ENCODE peak calls at places on chromosome 9, in ten cellular contexts. I is fibroblast of the aortic adventitia, W is HL-60, E is astrocyte, T is mesothelial cell of epicardium, F is A549, M is retinal pigment epithelial cell, O is lung, Z is fibroblast of pulmonary artery, U is HepG2. K is an unnamed sample.

GRCh38 chr9:108052431-108053080 is 563.0 kb upstream of the KLF4 start:
- DNase-seq in T (no peak), U (no peak), M (no peak), E (no peak), F (no peak), Z (no peak), W (no peak), O (no peak), I (no peak), K (no peak)

GRCh38 chr9:97980918-97981827 is 2.0 kb upstream of the ANP32B start:
- DNase-seq in T (no peak), I (peak), F (no peak), O (no peak), E (no peak), U (peak), W (no peak), Z (no peak), M (no peak), K (no peak)

GRCh38 chr9:37332581-37332980 is 89.9 kb upstream of the GRHPR start:
- DNase-seq in T (no peak), W (no peak), E (no peak), F (no peak), U (no peak), I (no peak), M (no peak), Z (no peak), O (no peak), K (no peak)

GRCh38 chr9:70111641-70112236 is 68.1 kb downstream of the MAMDC2 start:
- DNase-seq in O (no peak), I (no peak), Z (no peak), U (peak), M (no peak), T (no peak), F (no peak), E (no peak), W (no peak), K (no peak)

GRCh38 chr9:126375386-126375785 is 48.8 kb downstream of the MVB12B start:
- DNase-seq in U (peak), T (no peak), I (no peak), M (no peak), Z (peak), W (peak), O (no peak), E (peak), F (no peak), K (no peak)

GRCh38 chr9:128689820-128690683 is 1.0 kb downstream of the SET start:
- DNase-seq in E (no peak), Z (peak), T (no peak), W (peak), O (no peak), M (no peak), F (peak), U (no peak), I (peak), K (no peak)

GRCh38 chr9:126379661-126380365 is 53.2 kb downstream of the MVB12B start:
- DNase-seq in T (no peak), O (no peak), M (no peak), E (peak), F (no peak), U (no peak), I (no peak), Z (no peak), W (no peak), K (no peak)

GRCh38 chr9:120698766-120699165 is 15.5 kb downstream of the MEGF9 start:
- DNase-seq in T (no peak), W (no peak), E (no peak), I (peak), O (no peak), U (no peak), F (no peak), Z (no peak), M (no peak), K (no peak)

GRCh38 chr9:16062542-16063240 is 509.8 kb downstream of the CCDC171 start:
- DNase-seq in U (no peak), M (peak), Z (peak), F (peak), W (no peak), I (peak), E (peak), O (no peak), T (no peak), K (no peak)

GRCh38 chr9:16352232-16352631 is 518.2 kb downstream of the BNC2 start:
- DNase-seq in F (no peak), W (no peak), M (no peak), U (no peak), E (no peak), T (no peak), I (no peak), Z (no peak), O (no peak), K (no peak)

GRCh38 chr9:10614201-10614870 is 1.5 kb upstream of the PTPRD start:
- DNase-seq in T (no peak), Z (no peak), O (no peak), U (no peak), W (no peak), I (no peak), M (no peak), F (no peak), E (no peak), K (no peak)

GRCh38 chr9:84926793-84927192 is 257.3 kb downstream of the NTRK2 start:
- DNase-seq in W (no peak), F (no peak), M (no peak), U (no peak), O (no peak), T (no peak), E (no peak), Z (no peak), I (no peak), K (no peak)

GRCh38 chr9:132878695-132879064 is at the start of gene SPACA9:
- DNase-seq in Z (peak), U (no peak), E (peak), W (peak), M (no peak), T (peak), F (peak), I (peak), O (peak), K (no peak)

GRCh38 chr9:93592389-93593021 is 16.1 kb downstream of the PHF2 start:
- DNase-seq in E (no peak), F (no peak), O (peak), T (peak), I (peak), Z (no peak), W (no peak), M (no peak), U (peak), K (no peak)
- TF ChIP-seq CTCF in E (no peak), F (no peak), O (no peak), T (no peak), I (peak), Z (peak), W (no peak), M (peak), U (peak), K (no peak)

GRCh38 chr9:131577005-131578000 is 32.0 kb downstream of the PRRT1B start:
- DNase-seq in M (no peak), E (no peak), U (no peak), W (no peak), I (no peak), O (no peak), T (no peak), F (no peak), Z (no peak), K (no peak)
- TF ChIP-seq CTCF in M (no peak), E (no peak), U (no peak), W (no peak), I (no peak), O (no peak), T (no peak), F (no peak), Z (no peak), K (peak)

GRCh38 chr9:89604463-89605180 is at the start of gene GADD45G:
- DNase-seq in I (peak), U (no peak), T (peak), E (peak), M (no peak), Z (peak), O (peak), F (peak), W (peak), K (peak)
- TF ChIP-seq CTCF in I (no peak), U (no peak), T (no peak), E (no peak), M (peak), Z (no peak), O (no peak), F (no peak), W (no peak), K (peak)

DNA sequence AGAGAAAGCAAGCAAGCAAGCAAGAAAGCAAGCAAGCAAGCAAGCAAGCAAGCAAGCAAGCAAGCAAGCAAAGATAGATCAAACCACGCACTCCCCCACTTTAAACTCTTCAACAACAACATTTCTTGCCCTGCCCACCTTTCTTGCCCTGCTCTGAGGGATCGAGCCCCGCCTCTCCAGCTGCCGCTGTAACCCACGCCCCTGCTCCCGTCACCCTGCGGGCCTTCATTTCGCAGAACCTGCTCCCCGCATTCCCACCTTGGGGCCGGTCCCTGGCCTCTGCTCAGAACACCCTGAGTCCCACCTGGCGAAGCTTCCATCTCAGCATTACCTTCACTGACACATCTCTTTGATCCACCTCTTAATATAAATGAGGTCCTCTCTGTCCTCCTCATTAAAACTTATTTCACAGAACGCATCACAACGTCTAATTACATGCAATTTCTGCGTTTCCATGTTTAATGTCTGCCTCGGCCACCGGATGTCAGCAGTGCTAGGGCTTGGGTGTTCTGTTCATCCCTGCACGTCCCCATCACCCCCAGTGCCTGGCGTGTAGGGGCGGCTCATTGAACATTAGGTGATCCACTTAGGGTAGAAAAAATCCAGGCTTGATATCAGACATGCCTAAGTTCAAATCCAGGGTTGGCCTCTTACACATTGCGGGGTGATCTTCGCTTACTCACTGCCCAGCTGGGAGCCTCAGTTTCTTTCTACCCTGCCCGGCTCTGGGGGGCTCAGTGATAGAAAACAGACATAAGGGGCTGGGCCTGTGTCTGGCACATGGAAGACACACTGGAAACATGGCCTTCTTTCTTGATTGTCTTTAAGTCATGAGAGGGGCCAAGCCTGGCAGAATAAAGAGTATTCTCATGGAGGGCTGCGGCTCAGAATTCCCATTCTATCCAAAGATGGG is 187.6 kb downstream of the DAB2IP start:
- DNase-seq in M (no peak), T (no peak), O (no peak), U (no peak), E (no peak), W (no peak), Z (no peak), I (no peak), F (no peak), K (peak)
- TF ChIP-seq CTCF in M (peak), T (no peak), O (no peak), U (peak), E (no peak), W (no peak), Z (peak), I (no peak), F (no peak), K (no peak)